ENCODE peak calls at places on chromosomes 12 and 14, in six cellular contexts. Q is fibroblast of mammary gland, H is Panc1, I is neuronal stem cell, L is aorta, V is astrocyte of the spinal cord. E is an unnamed sample.

GRCh38 chr12:93766802-93767523 is 89.8 kb downstream of the CRADD start:
- DNase-seq in I (no peak), V (peak), L (no peak), H (no peak), Q (peak), E (no peak)

GRCh38 chr12:113980537-113981337 is 14.6 kb upstream of the RBM19 start:
- DNase-seq in L (no peak), H (peak), V (peak), Q (peak), I (peak), E (peak)

GRCh38 chr14:85471744-85472143 is 58.2 kb upstream of the FLRT2 start:
- DNase-seq in H (peak), I (no peak), V (peak), Q (peak), L (peak), E (peak)

GRCh38 chr12:116609715-116610114 is 50.5 kb downstream of the MAP1LC3B2 start:
- DNase-seq in V (no peak), I (no peak), L (no peak), H (no peak), Q (no peak), E (no peak)

GRCh38 chr12:88860846-88861245 is 280.6 kb upstream of the KITLG start:
- DNase-seq in Q (no peak), I (no peak), L (no peak), H (no peak), V (no peak), E (no peak)

GRCh38 chr14:92903359-92903758 is 19.6 kb upstream of the CHGA start:
- DNase-seq in Q (no peak), H (no peak), V (no peak), L (no peak), I (no peak), E (no peak)

GRCh38 chr14:91947196-91948184 is at the start of gene FBLN5:
- DNase-seq in V (peak), H (no peak), L (peak), I (peak), Q (peak), E (peak)

GRCh38 chr14:22671622-22672021 is 27.5 kb upstream of the OR6J1 start:
- DNase-seq in Q (peak), V (no peak), I (no peak), H (no peak), L (no peak), E (no peak)

GRCh38 chr14:21346532-21347135 is 37.2 kb downstream of the SUPT16H start:
- DNase-seq in V (peak), Q (peak), I (no peak), H (no peak), L (no peak), E (no peak)

GRCh38 chr14:69606258-69606657 is 5.1 kb upstream of the SUSD6 start:
- DNase-seq in H (no peak), L (no peak), Q (no peak), I (peak), V (no peak), E (no peak)

GRCh38 chr12:24996820-24997219 is 47.9 kb upstream of the BCAT1 start:
- DNase-seq in Q (no peak), I (no peak), H (no peak), L (no peak), V (no peak), E (no peak)

GRCh38 chr14:53515264-53515663 is 362.1 kb upstream of the DDHD1 start:
- DNase-seq in V (peak), H (no peak), Q (no peak), L (no peak), I (no peak), E (no peak)

GRCh38 chr12:9742665-9743064 is 9.8 kb upstream of the CLECL1 start:
- DNase-seq in I (no peak), L (no peak), H (no peak), Q (no peak), V (no peak), E (no peak)
- H3K4me3 ChIP-seq in I (no peak), L (no peak), H (no peak), Q (no peak), V (no peak), E (no peak)

GRCh38 chr12:52307836-52308806 is 13.1 kb downstream of the KRT83 start:
- DNase-seq in I (peak), L (peak), Q (no peak), V (peak), H (no peak), E (no peak)
- H3K4me3 ChIP-seq in I (peak), L (peak), Q (peak), V (peak), H (peak), E (peak)

DNA sequence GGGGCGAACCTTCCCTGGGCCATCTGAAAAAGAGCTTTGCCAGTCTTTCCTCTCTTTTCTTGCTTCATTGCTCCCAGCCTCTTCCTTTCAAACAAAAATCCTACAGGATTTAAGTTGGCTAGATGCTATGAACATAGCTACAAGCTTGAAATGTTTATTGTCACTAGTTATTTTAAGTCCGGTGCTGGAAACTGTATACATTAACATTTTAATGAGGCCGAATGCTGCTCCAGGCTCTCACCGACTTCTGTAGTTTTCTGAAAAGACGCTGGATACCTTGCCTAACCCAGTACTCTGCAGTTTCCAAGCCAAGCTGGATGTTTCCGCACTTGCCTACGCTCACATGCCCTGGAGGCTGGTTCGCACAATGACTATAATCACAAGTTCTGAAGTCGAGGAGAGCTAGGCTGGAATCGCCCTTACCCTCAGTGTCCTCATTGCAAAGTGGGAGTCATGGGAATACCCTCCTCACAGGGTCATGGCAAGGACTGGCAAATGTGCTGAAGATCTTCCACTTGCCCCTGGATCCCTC is 39.1 kb downstream of the LTBP2 start:
- DNase-seq in V (peak), H (no peak), Q (peak), I (no peak), L (peak), E (no peak)
- H3K4me3 ChIP-seq in V (peak), H (no peak), Q (no peak), I (no peak), L (no peak), E (peak)

GRCh38 chr14:99602788-99603415 is 1.1 kb downstream of the CCDC85C start:
- DNase-seq in L (no peak), I (no peak), Q (no peak), V (no peak), H (no peak), E (no peak)
- H3K4me3 ChIP-seq in L (no peak), I (peak), Q (no peak), V (peak), H (peak), E (no peak)

DNA sequence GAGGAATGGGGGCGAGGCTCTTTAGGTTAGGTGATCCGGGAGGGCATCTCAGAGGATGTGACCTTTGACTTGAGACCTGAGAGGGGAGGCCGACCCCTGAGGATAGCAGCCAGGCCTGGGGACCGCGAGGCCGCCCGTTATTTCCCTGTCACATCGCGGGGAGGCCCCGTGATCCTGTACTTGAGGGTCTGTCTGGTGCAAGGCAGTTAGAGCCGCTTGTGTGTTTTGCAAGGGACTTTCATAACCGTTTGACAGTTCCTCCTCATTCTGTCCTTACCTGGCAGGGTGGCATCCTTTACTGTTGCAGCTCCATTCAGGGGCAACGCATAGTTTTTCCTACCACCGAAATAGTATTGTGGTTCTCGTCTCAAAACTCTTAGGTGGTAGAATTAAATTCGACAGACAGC is 764 bp downstream of the VRK1 start:
- DNase-seq in I (peak), Q (no peak), L (peak), V (no peak), H (no peak), E (no peak)
- H3K4me3 ChIP-seq in I (peak), Q (peak), L (peak), V (peak), H (peak), E (peak)

DNA sequence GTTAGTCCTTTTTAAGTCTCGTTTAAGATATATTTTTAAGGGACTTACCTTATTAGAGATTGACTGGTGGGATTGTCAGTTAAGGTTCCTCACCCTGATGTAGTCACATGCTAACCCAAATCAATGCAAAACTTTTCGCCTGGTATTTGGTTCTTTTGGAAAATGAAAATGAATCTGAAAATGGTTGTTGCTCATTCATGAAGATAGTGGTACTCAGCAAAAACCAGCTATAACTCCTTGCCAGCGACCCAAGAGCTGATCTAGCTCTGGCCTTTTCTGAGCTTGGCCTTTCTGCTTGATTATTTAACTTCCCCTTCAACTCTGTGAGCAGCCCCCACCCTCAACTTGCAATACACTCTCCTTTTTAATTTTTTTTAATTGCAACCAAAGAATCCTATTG is 85.0 kb upstream of the GTF2A1 start:
- DNase-seq in I (no peak), V (no peak), L (no peak), H (no peak), Q (no peak), E (no peak)
- H3K4me3 ChIP-seq in I (no peak), V (no peak), L (no peak), H (no peak), Q (no peak), E (no peak)

GRCh38 chr12:111437816-111438454 is 32.2 kb downstream of the SH2B3 start:
- DNase-seq in L (peak), V (peak), Q (peak), H (no peak), I (no peak), E (no peak)

GRCh38 chr12:111435661-111436201 is 30.0 kb downstream of the SH2B3 start:
- DNase-seq in I (no peak), Q (no peak), H (no peak), L (no peak), V (no peak), E (no peak)

GRCh38 chr12:111434680-111435338 is 29.1 kb downstream of the SH2B3 start:
- DNase-seq in L (peak), H (no peak), Q (peak), V (peak), I (no peak), E (no peak)

GRCh38 chr12:111436811-111437210 is 31.1 kb downstream of the SH2B3 start:
- DNase-seq in I (no peak), H (no peak), Q (no peak), V (no peak), L (no peak), E (no peak)

GRCh38 chr12:111436266-111436665 is 30.5 kb downstream of the SH2B3 start:
- DNase-seq in H (no peak), V (no peak), I (no peak), Q (no peak), L (no peak), E (no peak)
- H3K4me3 ChIP-seq in H (no peak), V (no peak), I (peak), Q (no peak), L (no peak), E (no peak)

GRCh38 chr12:3022961-3023360 is 54.2 kb upstream of the TSPAN9 start:
- DNase-seq in L (no peak), I (no peak), Q (no peak), H (no peak), V (no peak), E (no peak)

GRCh38 chr12:3020399-3020798 is 56.8 kb upstream of the TSPAN9 start:
- DNase-seq in V (no peak), Q (no peak), L (no peak), I (no peak), H (no peak), E (no peak)

GRCh38 chr12:3019005-3019680 is 58.0 kb upstream of the TSPAN9 start:
- DNase-seq in L (no peak), V (no peak), I (no peak), H (no peak), Q (no peak), E (no peak)

GRCh38 chr12:3020850-3021435 is 56.2 kb upstream of the TSPAN9 start:
- DNase-seq in Q (no peak), V (no peak), L (no peak), I (no peak), H (no peak), E (no peak)

GRCh38 chr12:3022411-3022810 is 54.8 kb upstream of the TSPAN9 start:
- DNase-seq in V (no peak), L (no peak), H (no peak), Q (no peak), I (no peak), E (no peak)
- H3K4me3 ChIP-seq in V (no peak), L (no peak), H (no peak), Q (no peak), I (no peak), E (no peak)

DNA sequence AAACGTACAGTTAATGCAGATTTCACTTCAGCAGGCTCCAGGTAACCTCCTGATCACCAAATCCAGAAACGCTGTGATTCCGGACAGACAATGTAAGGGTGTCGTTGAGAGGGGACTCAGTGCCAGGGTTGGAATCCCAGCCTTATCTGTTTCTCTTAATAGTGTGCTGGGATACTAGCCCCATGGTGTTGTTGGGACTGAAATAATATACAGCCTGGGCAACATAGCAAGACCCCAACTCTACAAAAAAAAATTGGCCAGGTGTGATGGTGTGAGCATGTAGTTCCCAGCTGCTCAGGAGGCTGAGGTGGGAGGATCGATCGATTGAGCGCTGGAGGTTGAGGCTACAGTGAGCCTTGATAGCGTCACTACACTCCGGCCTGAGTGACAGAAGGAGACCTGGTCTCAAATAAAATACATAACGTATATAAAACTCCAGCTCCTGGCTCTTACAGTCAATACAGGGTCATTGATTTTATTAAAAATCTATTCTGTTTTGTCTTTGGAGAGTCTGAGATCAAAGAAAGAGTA is 1.3 kb downstream of the PEBP1 start:
- DNase-seq in Q (no peak), H (no peak), V (no peak), L (no peak), I (no peak), E (no peak)
- H3K4me3 ChIP-seq in Q (peak), H (peak), V (peak), L (peak), I (peak), E (peak)

DNA sequence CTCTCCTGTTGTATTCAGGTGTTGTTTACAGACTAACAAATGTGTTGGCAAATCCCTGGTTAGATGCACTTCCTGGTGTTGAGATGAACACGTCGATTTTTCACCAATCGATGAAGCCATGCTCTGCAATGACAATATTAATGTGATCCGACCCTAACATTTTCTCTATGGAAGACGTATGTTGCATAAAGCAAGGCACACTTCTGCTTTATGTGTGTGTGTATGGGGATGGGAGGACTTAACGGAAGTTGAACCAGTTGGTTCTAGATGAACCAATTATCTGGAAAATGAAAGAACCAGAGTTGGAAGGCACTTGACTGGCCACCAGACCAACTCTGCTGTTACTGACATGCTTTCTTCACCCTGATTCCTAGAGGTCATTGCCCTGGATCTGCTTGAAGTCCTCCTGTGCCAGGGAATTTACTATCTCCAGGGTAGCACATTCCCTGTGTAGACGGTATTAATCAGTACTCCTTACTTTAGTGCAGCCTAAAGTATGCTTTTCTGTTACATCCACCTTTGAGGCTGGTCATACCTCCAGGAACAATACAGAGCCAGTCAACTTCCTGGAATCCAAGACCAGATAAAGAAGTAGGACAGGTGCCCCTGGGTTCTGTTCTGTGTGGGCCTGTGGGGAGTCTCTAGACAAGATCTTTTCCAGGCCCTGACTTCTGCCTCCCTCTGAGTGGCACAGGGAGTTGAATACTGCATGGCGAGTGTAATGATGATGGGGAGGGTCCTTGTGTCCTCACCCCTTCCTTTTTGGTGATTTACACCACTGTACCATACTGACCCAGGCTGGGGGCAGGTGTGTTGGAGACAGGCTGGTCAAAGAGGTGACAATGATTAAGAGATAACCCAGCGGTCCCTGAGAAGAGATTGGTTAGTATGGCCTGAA is 4.1 kb downstream of the SDR39U1 start:
- DNase-seq in V (no peak), H (no peak), Q (no peak), L (no peak), I (no peak), E (no peak)
- H3K4me3 ChIP-seq in V (no peak), H (no peak), Q (no peak), L (no peak), I (no peak), E (no peak)

E was measured in skeletal muscle cell.